ENCODE peak calls at places on chromosomes 7 and 10, in eight cellular contexts. C is GM13977, U is fibroblast of lung, S is AG09319, W is nephron progenitor cell, N is mesothelial cell of epicardium, J is cardiac muscle cell, Z is brain microvascular endothelial cell. M is an unnamed sample.
A peak's percentile ranks its signal among the peaks of the same experiment; 100 is the strongest.

GRCh38 chr10:125084191-125085186 is 75.9 kb downstream of the CTBP2 start:
- DNase-seq in C (no peak), U (peak; percentile 95), S (peak; percentile 42), W (no peak), N (no peak), J (no peak), Z (peak; percentile 94), M (peak; percentile 76)

GRCh38 chr10:132465193-132465888 is 68.3 kb downstream of the PWWP2B start:
- DNase-seq in C (no peak), U (no peak), S (no peak), W (peak; percentile 23), N (no peak), J (no peak), Z (no peak), M (no peak)

GRCh38 chr7:5526190-5527037 is 102.8 kb upstream of the TNRC18 start:
- DNase-seq in C (no peak), U (no peak), S (peak; percentile 52), W (no peak), N (no peak), J (peak; percentile 77), Z (no peak), M (peak; percentile 72)

GRCh38 chr10:68586622-68587325 is 26.6 kb downstream of the TET1 start:
- DNase-seq in C (no peak), U (no peak), S (no peak), W (no peak), N (no peak), J (no peak), Z (no peak), M (no peak)

GRCh38 chr10:78069151-78069550 is 35.5 kb downstream of the RPS24 start:
- DNase-seq in C (no peak), U (no peak), S (no peak), W (no peak), N (no peak), J (no peak), Z (no peak), M (no peak)

GRCh38 chr10:69100136-69100872 is 12.4 kb downstream of the SRGN start:
- DNase-seq in C (no peak), U (no peak), S (no peak), W (peak; percentile 20), N (no peak), J (no peak), Z (no peak), M (no peak)

GRCh38 chr10:130973127-130973839 is 338.2 kb downstream of the TCERG1L start:
- DNase-seq in C (no peak), U (no peak), S (no peak), W (no peak), N (no peak), J (no peak), Z (no peak), M (no peak)

GRCh38 chr10:123797813-123798212 is 93.8 kb downstream of the CPXM2 start:
- DNase-seq in C (no peak), U (no peak), S (no peak), W (no peak), N (no peak), J (no peak), Z (no peak), M (no peak)

GRCh38 chr10:32713560-32713959 is 244.5 kb downstream of the ITGB1 start:
- DNase-seq in C (no peak), U (no peak), S (no peak), W (no peak), N (no peak), J (no peak), Z (no peak), M (no peak)

GRCh38 chr7:74056096-74056915 is 27.3 kb upstream of the LIMK1 start:
- DNase-seq in C (no peak), U (no peak), S (no peak), W (no peak), N (no peak), J (no peak), Z (no peak), M (no peak)

GRCh38 chr7:1114505-1114904 is 26.6 kb downstream of the GPER1 start:
- DNase-seq in C (no peak), U (no peak), S (no peak), W (no peak), N (no peak), J (no peak), Z (no peak), M (no peak)

GRCh38 chr7:80213814-80214213 is 79.2 kb downstream of the GNAI1 start:
- DNase-seq in C (no peak), U (no peak), S (no peak), W (no peak), N (no peak), J (no peak), Z (no peak), M (no peak)

GRCh38 chr7:105346593-105347322 is 42.0 kb downstream of the SRPK2 start:
- DNase-seq in C (no peak), U (no peak), S (no peak), W (no peak), N (no peak), J (no peak), Z (no peak), M (no peak)

GRCh38 chr7:85695041-85695990 is 508.5 kb upstream of the SEMA3D start:
- DNase-seq in C (no peak), U (peak; percentile 28), S (no peak), W (no peak), N (no peak), J (no peak), Z (no peak), M (peak; percentile 1)

GRCh38 chr7:18086165-18087030 is 58.8 kb upstream of the PRPS1L1 start:
- DNase-seq in C (peak; percentile 23), U (peak; percentile 41), S (no peak), W (peak; percentile 56), N (peak; percentile 54), J (peak; percentile 77), Z (no peak), M (peak; percentile 73)

GRCh38 chr10:62248465-62248864 is 20.2 kb downstream of the RTKN2 start:
- DNase-seq in C (no peak), U (no peak), S (no peak), W (no peak), N (no peak), J (no peak), Z (no peak), M (no peak)

GRCh38 chr7:50640256-50640655 is 75.1 kb upstream of the DDC start:
- DNase-seq in C (no peak), U (no peak), S (no peak), W (no peak), N (no peak), J (no peak), Z (no peak), M (no peak)

GRCh38 chr7:146764458-146764857 is 647.9 kb downstream of the CNTNAP2 start:
- DNase-seq in C (no peak), U (no peak), S (no peak), W (no peak), N (no peak), J (no peak), Z (no peak), M (no peak)

GRCh38 chr7:8260871-8261707 is 878 bp downstream of the ICA1 start:
- DNase-seq in C (peak; percentile 42), U (peak; percentile 4), S (no peak), W (no peak), N (peak; percentile 42), J (peak; percentile 46), Z (peak; percentile 0), M (peak; percentile 76)

GRCh38 chr10:81177651-81178244 is 640.0 kb downstream of the SH2D4B start:
- DNase-seq in C (no peak), U (no peak), S (no peak), W (no peak), N (no peak), J (no peak), Z (no peak), M (no peak)

DNA sequence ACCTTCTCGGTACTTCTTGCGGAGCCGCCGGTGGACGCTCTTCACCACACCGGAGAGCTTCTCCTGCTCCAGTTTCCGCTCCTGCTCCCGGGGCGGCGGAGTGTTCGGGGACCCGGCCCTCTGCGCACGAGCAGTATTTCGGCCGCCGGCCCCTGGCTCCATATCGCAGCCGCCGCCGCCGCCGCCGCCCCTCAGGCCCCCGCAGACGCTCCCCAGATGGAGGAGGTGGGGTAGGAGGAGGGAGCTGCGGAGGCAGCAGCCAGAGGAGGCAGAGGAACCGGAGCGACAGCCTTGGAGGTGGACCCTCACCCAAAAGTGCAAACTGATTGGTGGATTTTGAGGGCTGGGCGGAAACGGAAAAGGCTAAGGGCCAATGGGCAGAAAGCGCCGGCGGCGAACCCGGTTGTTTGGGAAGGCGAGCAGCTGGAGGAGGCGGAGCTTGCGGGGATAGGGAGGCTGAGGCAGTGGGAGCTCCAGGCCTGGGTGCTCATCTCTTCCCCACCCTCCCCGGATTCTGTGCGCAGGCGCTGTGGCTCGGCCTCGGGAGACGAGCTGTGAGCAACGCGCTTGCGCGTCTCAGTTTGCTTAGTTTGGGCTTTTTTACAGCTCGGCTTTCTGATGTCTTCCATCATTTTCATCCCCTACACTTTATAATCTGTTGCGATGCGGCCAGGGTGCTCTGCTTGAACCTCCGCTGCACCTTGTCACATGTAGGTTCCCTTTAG is 146.9 kb downstream of the GPR85 start:
- DNase-seq in C (peak; percentile 95), U (peak; percentile 99), S (peak; percentile 97), W (peak; percentile 99), N (peak; percentile 99), J (peak; percentile 99), Z (peak; percentile 99), M (peak; percentile 98)
- TF ChIP-seq CTCF in C (no peak), U (no peak), S (no peak), W (no peak), N (no peak), J (no peak), Z (no peak), M (no peak)

GRCh38 chr7:128361463-128362441 is at the start of gene PRRT4:
- DNase-seq in C (peak; percentile 77), U (no peak), S (no peak), W (peak; percentile 75), N (peak; percentile 76), J (peak; percentile 80), Z (no peak), M (peak; percentile 44)
- TF ChIP-seq CTCF in C (no peak), U (no peak), S (no peak), W (no peak), N (no peak), J (peak; percentile 6), Z (no peak), M (no peak)

GRCh38 chr7:157689269-157690057 is 352.7 kb downstream of the DNAJB6 start:
- DNase-seq in C (no peak), U (peak; percentile 20), S (no peak), W (peak; percentile 47), N (no peak), J (no peak), Z (no peak), M (no peak)
- TF ChIP-seq CTCF in C (no peak), U (no peak), S (no peak), W (no peak), N (no peak), J (no peak), Z (no peak), M (no peak)

GRCh38 chr10:83965473-83965872 is 173.8 kb upstream of the GHITM start:
- DNase-seq in C (no peak), U (no peak), S (no peak), W (no peak), N (no peak), J (no peak), Z (no peak), M (no peak)

GRCh38 chr10:83963446-83963845 is 175.9 kb upstream of the GHITM start:
- DNase-seq in C (no peak), U (no peak), S (no peak), W (no peak), N (no peak), J (no peak), Z (no peak), M (no peak)

DNA sequence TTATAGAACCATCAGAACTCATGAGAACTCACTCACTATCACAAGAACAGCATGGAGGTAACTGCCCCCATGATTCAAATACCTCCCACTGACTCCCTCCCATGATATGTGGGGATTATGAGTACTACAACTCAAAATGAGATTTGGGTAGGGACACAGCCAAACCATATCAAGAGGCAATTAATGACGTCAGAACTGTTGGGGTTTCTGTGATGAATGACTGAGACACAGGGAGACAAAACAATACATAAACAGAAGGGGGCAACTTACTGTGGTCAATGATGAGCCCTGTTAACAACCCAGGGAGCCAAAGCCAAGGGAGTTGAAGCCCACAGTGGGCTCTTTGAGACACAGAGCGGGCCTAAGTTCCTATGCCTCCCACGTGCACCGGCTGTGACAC is 171.3 kb upstream of the GHITM start:
- DNase-seq in C (no peak), U (no peak), S (no peak), W (no peak), N (no peak), J (no peak), Z (no peak), M (no peak)
- TF ChIP-seq CTCF in C (no peak), U (no peak), S (no peak), W (no peak), N (no peak), J (no peak), Z (no peak), M (no peak)